ENCODE peak calls at places on chromosomes 11 and 22, in ten cellular contexts. C, D, R, I, M, Q, K, Y, L and N are unnamed samples.

GRCh38 chr11:3088806-3089205 is 31.6 kb upstream of the CARS1 start:
- DNase-seq in D (no peak), K (no peak), R (no peak), C (no peak), I (no peak), M (no peak), L (no peak), Y (no peak), Q (no peak), N (no peak)

GRCh38 chr22:45972091-45972867 is 4.7 kb downstream of the WNT7B start:
- DNase-seq in R (no peak), Y (no peak), Q (no peak), L (peak; percentile 65), D (no peak), K (no peak), M (no peak), C (no peak), I (no peak), N (peak; percentile 52)

GRCh38 chr11:9972917-9973504 is 309.1 kb downstream of the SWAP70 start:
- DNase-seq in C (peak; percentile 87), K (peak; percentile 35), M (peak; percentile 25), I (no peak), Y (peak; percentile 35), Q (no peak), R (peak; percentile 75), L (peak; percentile 65), D (no peak), N (no peak)

GRCh38 chr11:60971520-60971919 is at the start of gene CD6:
- DNase-seq in C (no peak), Y (no peak), R (no peak), I (no peak), D (no peak), M (no peak), L (no peak), Q (no peak), K (no peak), N (no peak)

GRCh38 chr22:20302438-20303228 is 17.2 kb downstream of the DGCR6L start:
- DNase-seq in C (no peak), L (no peak), K (no peak), Y (no peak), M (no peak), Q (no peak), R (no peak), I (no peak), D (no peak), N (no peak)

GRCh38 chr11:58905141-58905715 is 34.1 kb upstream of the GLYATL1 start:
- DNase-seq in C (peak; percentile 59), M (peak; percentile 53), D (peak; percentile 60), Y (no peak), Q (no peak), K (peak; percentile 19), L (peak; percentile 75), R (peak; percentile 66), I (peak; percentile 39), N (peak; percentile 62)

GRCh38 chr11:31096191-31096590 is 273.3 kb downstream of the DCDC1 start:
- DNase-seq in Y (no peak), L (no peak), D (no peak), K (no peak), C (no peak), I (no peak), Q (no peak), M (no peak), R (no peak), N (no peak)

GRCh38 chr11:112734207-112734606 is 227.0 kb upstream of the NCAM1 start:
- DNase-seq in Y (peak; percentile 20), M (peak; percentile 82), D (no peak), Q (no peak), C (peak; percentile 33), K (no peak), I (peak; percentile 43), R (peak; percentile 11), L (peak; percentile 52), N (peak; percentile 80)

GRCh38 chr11:33692013-33692504 is 8.6 kb downstream of the C11orf91 start:
- DNase-seq in L (no peak), C (peak; percentile 96), M (no peak), K (peak; percentile 75), I (peak; percentile 83), D (no peak), R (peak; percentile 96), Q (peak; percentile 79), Y (peak; percentile 44), N (no peak)

GRCh38 chr22:21444701-21445436 is 22.3 kb upstream of the TMEM191C start:
- DNase-seq in D (no peak), Q (peak; percentile 17), I (no peak), Y (no peak), C (no peak), R (no peak), M (peak; percentile 2), K (peak; percentile 10), L (no peak), N (no peak)

GRCh38 chr22:45157907-45158306 is 5.8 kb upstream of the NUP50 start:
- DNase-seq in Y (peak; percentile 24), Q (no peak), L (no peak), K (no peak), D (no peak), R (no peak), C (no peak), M (no peak), I (no peak), N (no peak)

GRCh38 chr11:114915871-114916270 is 237.5 kb downstream of the NXPE2 start:
- DNase-seq in M (no peak), R (no peak), C (no peak), L (no peak), K (no peak), Q (no peak), D (peak; percentile 68), Y (no peak), I (no peak), N (no peak)

GRCh38 chr11:129326921-129327320 is 48.7 kb upstream of the BARX2 start:
- DNase-seq in Q (no peak), R (no peak), D (no peak), I (no peak), M (no peak), Y (no peak), L (no peak), K (no peak), C (no peak), N (no peak)

GRCh38 chr11:129331217-129331616 is 44.4 kb upstream of the BARX2 start:
- DNase-seq in I (no peak), C (peak; percentile 10), Q (no peak), M (no peak), K (peak; percentile 58), R (peak; percentile 5), D (no peak), L (no peak), Y (no peak), N (no peak)

GRCh38 chr11:129333873-129334272 is 41.8 kb upstream of the BARX2 start:
- DNase-seq in L (no peak), Y (no peak), Q (no peak), C (no peak), M (no peak), I (no peak), R (no peak), D (no peak), K (no peak), N (no peak)

DNA sequence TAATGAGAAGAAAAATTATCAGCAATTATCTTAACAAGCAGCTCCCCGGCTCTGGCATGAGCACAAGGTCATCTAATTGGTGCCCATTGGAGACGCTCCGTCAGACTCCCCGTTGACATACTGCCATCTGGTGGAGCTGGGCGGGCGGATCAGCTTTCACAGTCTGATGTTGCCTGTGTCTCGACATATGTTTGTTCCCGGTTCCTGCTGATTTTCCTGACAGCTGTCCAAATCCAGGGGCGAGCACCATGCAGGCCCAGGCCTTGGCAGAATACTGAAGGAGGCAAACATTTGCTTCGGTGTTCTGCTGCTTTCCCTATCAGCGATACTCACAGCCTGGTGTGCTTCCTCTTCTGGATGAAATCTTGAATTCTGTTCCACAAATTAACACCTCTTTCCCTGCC is 43.8 kb upstream of the BARX2 start:
- DNase-seq in C (peak; percentile 69), R (peak; percentile 83), Y (peak; percentile 88), M (peak; percentile 85), D (no peak), L (peak; percentile 93), I (peak; percentile 80), K (peak; percentile 91), Q (peak; percentile 87), N (peak; percentile 84)
- TF ChIP-seq CTCF in C (peak; percentile 96), R (peak; percentile 97), Y (peak; percentile 86), M (peak; percentile 64), D (peak; percentile 83), L (peak; percentile 97), I (peak; percentile 93), K (peak; percentile 94), Q (peak; percentile 70), N (peak; percentile 86)

GRCh38 chr22:25777870-25778269 is 35.9 kb downstream of the MYO18B start:
- DNase-seq in K (no peak), C (peak; percentile 49), I (no peak), L (peak; percentile 44), D (no peak), R (peak; percentile 58), M (peak; percentile 17), Q (no peak), Y (peak; percentile 51), N (no peak)
- TF ChIP-seq CTCF in K (peak; percentile 17), C (peak; percentile 61), I (peak; percentile 23), L (peak; percentile 48), D (no peak), R (peak; percentile 37), M (no peak), Q (no peak), Y (peak; percentile 33), N (no peak)

DNA sequence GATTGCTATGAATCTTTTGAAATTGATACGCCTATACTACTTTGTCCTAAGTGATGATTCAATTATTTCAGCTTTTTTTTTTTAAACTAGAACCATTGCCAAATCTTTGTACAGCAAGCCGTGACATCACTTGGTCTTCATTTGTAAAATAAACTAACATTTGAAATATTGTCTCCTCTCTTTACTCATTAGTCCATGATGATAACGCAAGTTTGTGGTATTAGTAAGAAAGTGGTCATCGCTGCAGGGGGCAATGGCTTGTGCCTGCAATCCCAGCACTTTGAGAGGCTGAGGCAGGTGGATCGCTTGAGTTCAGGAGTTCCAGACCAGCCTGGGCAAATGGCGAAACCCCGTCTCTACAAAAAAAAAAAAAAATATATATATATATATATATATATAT is 12.9 kb upstream of the ARHGAP42 start:
- DNase-seq in C (no peak), I (no peak), R (peak; percentile 93), Y (no peak), L (no peak), M (no peak), D (no peak), K (no peak), Q (no peak), N (no peak)
- TF ChIP-seq CTCF in C (no peak), I (no peak), R (no peak), Y (no peak), L (no peak), M (no peak), D (no peak), K (no peak), Q (no peak), N (no peak)

DNA sequence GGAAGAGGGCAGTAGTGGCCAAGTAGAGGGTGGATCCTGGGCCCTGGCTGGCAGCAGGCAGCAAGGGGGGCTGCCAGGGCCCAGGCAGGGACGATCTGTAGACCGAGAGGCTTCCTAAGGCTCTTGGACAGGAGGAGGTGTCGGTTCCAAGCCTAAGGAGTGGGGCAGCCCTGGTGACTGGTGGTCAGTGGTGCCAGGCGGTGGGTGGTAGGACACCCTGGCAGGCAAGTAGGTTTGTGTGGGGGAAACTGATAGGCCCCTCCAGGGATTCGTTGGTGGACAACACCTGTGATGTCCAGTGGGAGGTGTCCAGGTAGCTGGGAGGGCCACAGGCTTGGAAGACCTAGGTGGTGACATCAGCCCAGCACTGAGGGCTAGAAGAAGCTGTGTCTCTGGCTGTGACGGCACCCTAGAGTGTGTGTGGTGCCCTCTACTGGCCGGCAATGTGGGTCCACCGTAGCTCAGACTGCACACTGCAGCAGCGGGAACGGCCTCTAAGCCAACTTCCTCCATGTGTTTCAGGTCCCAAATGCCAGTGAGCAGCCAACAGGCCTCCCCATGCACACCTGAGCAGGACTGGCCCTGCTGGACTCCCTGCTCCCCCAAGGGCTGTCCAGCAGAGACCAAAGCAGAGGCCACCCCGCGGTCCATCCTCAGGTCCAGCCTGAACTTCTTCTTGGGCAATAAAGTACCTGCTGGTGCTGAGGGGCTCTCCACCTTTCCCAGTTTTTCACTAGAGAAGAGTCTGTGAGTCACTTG is 9.4 kb upstream of the SAMM50 start:
- DNase-seq in D (no peak), K (peak; percentile 51), I (peak; percentile 51), Q (peak; percentile 33), Y (peak; percentile 78), C (peak; percentile 65), R (peak; percentile 58), L (peak; percentile 81), M (peak; percentile 80), N (peak; percentile 77)
- TF ChIP-seq CTCF in D (peak; percentile 26), K (peak; percentile 53), I (peak; percentile 52), Q (peak; percentile 50), Y (peak; percentile 54), C (peak; percentile 89), R (peak; percentile 66), L (peak; percentile 89), M (peak; percentile 59), N (peak; percentile 67)